ENCODE peak calls at places on chromosomes 5 and 9, in six cellular contexts. O is posterior vena cava; F is stimulated activated naive CD4-positive, alpha-beta T cell; Z is T-cell; R is ELR; S is stimulated activated CD4-positive, alpha-beta T cell treated with anti-CD3 and anti-CD28 coated beads, Interleukin-1b, Interleukin-23, amount 100 ng/mL, for 4 hours. I is an unnamed sample.
A peak's percentile ranks its signal among the peaks of the same experiment; 100 is the strongest.

GRCh38 chr5:104344809-104345512 is 782.4 kb upstream of the NUDT12 start:
- DNase-seq in O (no peak), F (no peak), Z (no peak), R (peak; percentile 48), S (no peak), I (no peak)

GRCh38 chr9:1707291-1707690 is 307.9 kb upstream of the SMARCA2 start:
- DNase-seq in O (no peak), F (no peak), Z (no peak), R (no peak), S (no peak), I (no peak)

GRCh38 chr9:79131876-79132377 is 439.8 kb upstream of the TLE4 start:
- DNase-seq in O (no peak), F (no peak), Z (no peak), R (no peak), S (no peak), I (no peak)

GRCh38 chr5:28473531-28474107 is 1435.2 kb upstream of the CDH9 start:
- DNase-seq in O (no peak), F (no peak), Z (no peak), R (peak; percentile 19), S (no peak), I (no peak)

GRCh38 chr9:68895741-68896478 is 118.0 kb downstream of the PRKACG start:
- DNase-seq in O (no peak), F (peak; percentile 74), Z (no peak), R (no peak), S (no peak), I (no peak)

GRCh38 chr5:43604699-43605098 is 1.7 kb downstream of the NNT start:
- DNase-seq in O (no peak), F (no peak), Z (no peak), R (no peak), S (no peak), I (no peak)

GRCh38 chr5:88502179-88503064 is 233.8 kb upstream of the TMEM161B start:
- DNase-seq in O (no peak), F (peak; percentile 25), Z (no peak), R (no peak), S (no peak), I (peak; percentile 18)

GRCh38 chr9:99896119-99896518 is 10.3 kb upstream of the STX17 start:
- DNase-seq in O (no peak), F (no peak), Z (no peak), R (no peak), S (no peak), I (no peak)

GRCh38 chr9:35102769-35103659 is at the start of gene STOML2:
- DNase-seq in O (peak; percentile 98), F (peak; percentile 92), Z (peak; percentile 87), R (peak; percentile 98), S (peak; percentile 83), I (peak; percentile 90)

GRCh38 chr5:45179686-45180085 is 370.9 kb downstream of the MRPS30 start:
- DNase-seq in O (no peak), F (no peak), Z (no peak), R (no peak), S (no peak), I (no peak)

GRCh38 chr5:107456281-107456715 is 214.4 kb downstream of the EFNA5 start:
- DNase-seq in O (no peak), F (no peak), Z (no peak), R (no peak), S (no peak), I (no peak)

GRCh38 chr5:110940136-110940535 is 131.4 kb upstream of the TSLP start:
- DNase-seq in O (no peak), F (no peak), Z (no peak), R (peak; percentile 7), S (no peak), I (no peak)

GRCh38 chr5:61245486-61245885 is 83.2 kb upstream of the SMIM15 start:
- DNase-seq in O (no peak), F (no peak), Z (no peak), R (no peak), S (no peak), I (no peak)

GRCh38 chr5:135826994-135827671 is 7.3 kb upstream of the SLC25A48 start:
- DNase-seq in O (peak; percentile 57), F (no peak), Z (no peak), R (no peak), S (no peak), I (no peak)

GRCh38 chr5:135993894-135994514 is 34.8 kb upstream of the TGFBI start:
- DNase-seq in O (no peak), F (no peak), Z (no peak), R (peak; percentile 77), S (no peak), I (no peak)

GRCh38 chr5:176888865-176889165 is 10.3 kb downstream of the HK3 start:
- DNase-seq in O (no peak), F (no peak), Z (no peak), R (no peak), S (no peak), I (no peak)

GRCh38 chr5:96595300-96596090 is 66.7 kb upstream of the CAST start:
- DNase-seq in O (no peak), F (no peak), Z (no peak), R (peak; percentile 64), S (peak; percentile 11), I (peak; percentile 6)

GRCh38 chr9:125850763-125851162 is 103.6 kb downstream of the PBX3 start:
- DNase-seq in O (no peak), F (no peak), Z (no peak), R (no peak), S (no peak), I (no peak)

I was measured in effector memory CD8-positive, alpha-beta T cell.